ENCODE peak calls at places on chromosomes 1 and 21, in five cellular contexts. U is NCI-H1092 treated with DMSO at 0.1 percent for 48 hours, G is lower lobe of right lung, Y is adipocyte, S is GM06990. M is an unnamed sample.

GRCh38 chr1:40696294-40696693 is 4.8 kb downstream of the NFYC start:
- DNase-seq in Y (no peak), G (no peak), S (no peak), U (no peak), M (no peak)

GRCh38 chr21:45545691-45546531 is 3.7 kb upstream of the SLC19A1 start:
- DNase-seq in S (no peak), U (no peak), G (peak), Y (no peak), M (no peak)

GRCh38 chr1:116161877-116162390 is 50.7 kb downstream of the MAB21L3 start:
- DNase-seq in U (no peak), Y (no peak), S (no peak), G (no peak), M (no peak)

GRCh38 chr1:119327436-119328155 is 41.0 kb upstream of the HAO2 start:
- DNase-seq in Y (peak), G (peak), U (peak), S (peak), M (peak)

GRCh38 chr21:39022901-39023693 is 160.2 kb downstream of the PSMG1 start:
- DNase-seq in Y (peak), S (no peak), U (peak), G (peak), M (no peak)

GRCh38 chr1:212167098-212167497 is 118.1 kb upstream of the PPP2R5A start:
- DNase-seq in G (no peak), Y (no peak), S (no peak), U (peak), M (no peak)

GRCh38 chr21:29184047-29184446 is 53.6 kb downstream of the MAP3K7CL start:
- DNase-seq in Y (no peak), S (no peak), U (no peak), G (no peak), M (no peak)

GRCh38 chr21:39935716-39936115 is 68.5 kb downstream of the PCP4 start:
- DNase-seq in U (no peak), Y (no peak), S (no peak), G (no peak), M (no peak)

GRCh38 chr1:178686407-178686806 is 38.6 kb upstream of the RALGPS2 start:
- DNase-seq in G (no peak), Y (no peak), S (no peak), U (no peak), M (no peak)